ENCODE peak calls at places on chromosomes 16 and 17, in ten cellular contexts. I is right atrium auricular region, L is esophagus squamous epithelium, W is PC-3, V is psoas muscle, M is HCT116, J is SJSA1, X is T-helper 17 cell, T is HAP-1, Q is mesenchymal stem cell. F is an unnamed sample.

GRCh38 chr17:35345926-35346771 is 27.3 kb downstream of the SLFN11 start:
- DNase-seq in Q (peak; percentile 79), X (no peak), V (peak; percentile 83), L (no peak), W (no peak), M (no peak), J (no peak), I (peak; percentile 82), T (no peak), F (no peak)

GRCh38 chr17:17711708-17712141 is 30.5 kb downstream of the RAI1 start:
- DNase-seq in X (no peak), W (no peak), I (no peak), Q (peak; percentile 79), V (no peak), J (peak; percentile 68), M (no peak), L (no peak), T (no peak), F (no peak)

GRCh38 chr16:85963746-85964370 is 64.9 kb downstream of the IRF8 start:
- DNase-seq in J (no peak), M (no peak), W (no peak), Q (peak; percentile 71), V (peak; percentile 73), X (no peak), T (no peak), I (peak; percentile 65), L (no peak), F (no peak)

GRCh38 chr17:61366076-61366714 is 33.4 kb upstream of the TBX2 start:
- DNase-seq in T (no peak), Q (no peak), J (no peak), X (no peak), V (no peak), W (no peak), I (no peak), M (no peak), L (no peak), F (no peak)

GRCh38 chr17:4733073-4733531 is 1.9 kb downstream of the MED11 start:
- DNase-seq in I (no peak), L (no peak), J (no peak), X (no peak), T (no peak), V (no peak), W (no peak), M (no peak), Q (no peak), F (no peak)

GRCh38 chr17:36545465-36546417 is 1.0 kb downstream of the GGNBP2 start:
- DNase-seq in L (peak; percentile 70), X (peak; percentile 97), M (peak; percentile 93), J (peak; percentile 97), Q (peak; percentile 98), T (peak; percentile 96), W (peak; percentile 93), I (peak; percentile 97), V (peak; percentile 99), F (peak; percentile 97)

GRCh38 chr16:88497561-88498420 is 44.7 kb downstream of the ZFPM1 start:
- DNase-seq in J (no peak), I (peak; percentile 71), L (no peak), M (no peak), V (no peak), X (no peak), Q (no peak), W (no peak), T (no peak), F (no peak)

GRCh38 chr17:17139972-17140589 is 66.1 kb downstream of the PLD6 start:
- DNase-seq in T (no peak), Q (no peak), V (no peak), M (no peak), L (no peak), I (no peak), X (no peak), W (no peak), J (no peak), F (no peak)

GRCh38 chr16:53743149-53743566 is 39.2 kb downstream of the FTO start:
- DNase-seq in V (no peak), M (peak; percentile 55), W (peak; percentile 43), X (no peak), L (no peak), J (no peak), I (no peak), Q (peak; percentile 30), T (peak; percentile 60), F (no peak)

GRCh38 chr16:83907926-83908325 is 9.0 kb downstream of the MLYCD start:
- DNase-seq in I (no peak), M (no peak), W (no peak), X (no peak), T (peak; percentile 78), J (no peak), L (no peak), Q (no peak), V (no peak), F (no peak)

GRCh38 chr17:2566056-2566455 is 27.4 kb upstream of the PAFAH1B1 start:
- DNase-seq in X (no peak), M (no peak), T (no peak), L (no peak), J (no peak), W (no peak), Q (no peak), V (no peak), I (no peak), F (no peak)

GRCh38 chr16:48123104-48123788 is 32.5 kb downstream of the ABCC12 start:
- DNase-seq in V (no peak), T (no peak), I (no peak), M (peak; percentile 85), J (peak; percentile 96), L (no peak), W (peak; percentile 98), Q (peak; percentile 96), X (no peak), F (peak; percentile 94)

GRCh38 chr17:83153681-83154310 is 74.4 kb downstream of the METRNL start:
- DNase-seq in L (no peak), M (no peak), I (peak; percentile 50), T (no peak), Q (no peak), V (no peak), X (no peak), J (peak; percentile 48), W (no peak), F (no peak)
- H3K9me3 ChIP-seq in L (no peaks in the 10 kb centered on the region), M (no peaks in the 10 kb centered on the region), I (no peaks in the 10 kb centered on the region), T (no peaks in the 10 kb centered on the region), Q (no peaks in the 10 kb centered on the region), V (no peaks in the 10 kb centered on the region), X (no peaks in the 10 kb centered on the region), J (no peaks in the 10 kb centered on the region), W (no peaks in the 10 kb centered on the region), F (no peaks in the 10 kb centered on the region)

GRCh38 chr16:3377917-3378316 is 22.2 kb downstream of the OR2C1 start:
- DNase-seq in I (no peak), W (no peak), V (no peak), M (no peak), L (no peak), X (no peak), Q (no peak), J (no peak), T (no peak), F (no peak)

DNA sequence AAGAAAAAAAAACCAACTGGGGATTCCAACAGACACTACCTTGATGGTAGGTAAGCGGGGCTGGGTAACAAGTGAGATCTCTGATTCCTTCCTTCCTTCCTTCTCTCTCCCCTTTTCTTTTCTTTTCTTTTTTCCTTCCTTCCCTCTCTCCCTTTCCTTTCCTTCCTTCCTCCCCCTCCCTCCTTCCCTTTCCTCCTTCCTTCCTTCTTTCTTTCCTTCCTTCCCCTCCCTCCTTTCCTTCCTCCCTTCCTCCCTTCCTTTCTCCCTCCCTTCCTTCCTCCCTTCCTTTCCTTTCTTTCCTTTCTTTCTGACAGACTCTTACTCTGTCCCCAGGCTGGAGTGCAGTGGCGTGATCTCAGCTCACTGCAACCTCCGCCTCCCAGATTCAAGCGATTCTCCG is 20.0 kb downstream of the OR2C1 start:
- DNase-seq in J (no peak), L (no peak), M (no peak), W (no peak), X (no peak), T (no peak), I (no peak), Q (no peak), V (no peak), F (no peak)
- H3K9me3 ChIP-seq in J (peaks cover 13% of the 10 kb centered on the region), L (peaks cover 76% of the 10 kb centered on the region), M (no peaks in the 10 kb centered on the region), W (no peaks in the 10 kb centered on the region), X (peaks cover 7% of the 10 kb centered on the region), T (peaks cover 2% of the 10 kb centered on the region), I (peaks cover 61% of the 10 kb centered on the region), Q (peaks cover 65% of the 10 kb centered on the region), V (peaks cover 71% of the 10 kb centered on the region), F (peaks cover 7% of the 10 kb centered on the region)

DNA sequence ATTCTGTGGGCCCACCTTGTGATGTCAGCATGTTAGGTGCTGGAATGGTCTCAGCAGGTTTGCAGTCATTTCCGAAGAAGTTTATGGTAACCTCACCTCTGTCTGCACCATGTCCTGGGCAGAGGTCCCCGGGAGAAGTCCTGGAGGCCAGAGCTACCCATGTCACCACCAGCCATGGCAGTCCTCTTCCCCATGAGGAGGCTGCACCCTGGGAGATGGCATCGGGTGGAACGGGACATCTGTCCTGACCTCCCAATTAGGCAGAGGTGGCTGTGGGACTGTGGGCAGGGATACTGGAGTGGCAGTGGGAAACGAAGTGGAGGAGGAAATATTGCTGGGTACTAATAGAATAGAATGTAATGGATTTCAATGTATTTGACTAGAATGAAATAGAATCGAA is 511.8 kb upstream of the WSB1 start:
- DNase-seq in W (no peak), V (no peak), T (no peak), J (no peak), Q (no peak), M (no peak), L (no peak), X (no peak), I (no peak), F (peak; percentile 47)
- H3K9me3 ChIP-seq in W (peaks cover 23% of the 10 kb centered on the region), V (peaks cover 24% of the 10 kb centered on the region), T (peaks cover 4% of the 10 kb centered on the region), J (peaks cover 7% of the 10 kb centered on the region), Q (peaks cover 47% of the 10 kb centered on the region), M (peaks cover 27% of the 10 kb centered on the region), L (peaks cover 73% of the 10 kb centered on the region), X (peaks cover 2% of the 10 kb centered on the region), I (peaks cover 31% of the 10 kb centered on the region), F (peaks cover 3% of the 10 kb centered on the region)

GRCh38 chr17:44850612-44851011 is 2.9 kb downstream of the HIGD1B start:
- DNase-seq in W (no peak), V (no peak), M (no peak), J (no peak), X (no peak), L (no peak), Q (no peak), T (no peak), I (no peak), F (no peak)
- H3K9me3 ChIP-seq in W (no peaks in the 10 kb centered on the region), V (no peaks in the 10 kb centered on the region), M (no peaks in the 10 kb centered on the region), J (no peaks in the 10 kb centered on the region), X (peaks cover 4% of the 10 kb centered on the region), L (no peaks in the 10 kb centered on the region), Q (peaks cover 3% of the 10 kb centered on the region), T (no peaks in the 10 kb centered on the region), I (no peaks in the 10 kb centered on the region), F (no peaks in the 10 kb centered on the region)

DNA sequence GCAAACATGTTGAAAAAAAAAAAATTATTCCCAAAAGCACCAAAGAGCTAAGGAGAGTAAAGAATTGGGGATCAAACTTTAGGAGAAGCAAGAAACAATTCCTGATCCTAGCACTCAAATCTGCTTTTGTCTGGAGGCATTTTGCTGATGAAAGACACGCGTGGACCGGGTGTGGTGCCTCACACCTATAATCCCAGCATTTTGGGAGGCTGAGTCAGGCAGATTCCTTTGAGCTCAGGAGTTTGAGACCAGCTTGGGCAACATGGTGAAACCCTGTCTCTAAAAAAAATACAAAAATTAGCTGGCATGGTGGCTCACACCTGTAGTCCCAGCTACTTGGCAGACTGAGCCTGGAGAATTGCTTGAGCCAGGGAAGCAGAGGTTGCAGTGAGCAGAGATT is 35.4 kb downstream of the ZFP90 start:
- DNase-seq in Q (no peak), W (no peak), I (no peak), L (no peak), V (no peak), X (no peak), T (no peak), J (no peak), M (no peak), F (no peak)
- H3K9me3 ChIP-seq in Q (peaks cover 86% of the 10 kb centered on the region), W (peaks cover 4% of the 10 kb centered on the region), I (peaks cover 97% of the 10 kb centered on the region), L (peaks cover 92% of the 10 kb centered on the region), V (peaks cover 81% of the 10 kb centered on the region), X (peaks cover 35% of the 10 kb centered on the region), T (peaks cover 15% of the 10 kb centered on the region), J (peaks cover 32% of the 10 kb centered on the region), M (peaks cover 33% of the 10 kb centered on the region), F (peaks cover 25% of the 10 kb centered on the region)